ENCODE peak calls at places on chromosomes 4 and X, in eight cellular contexts. S is HCT116, K is SK-N-SH, U is HL-60, Y is A549, F is K562, B is Panc1, D is HepG2. C is an unnamed sample.

GRCh38 chr4:108433832-108434231 is 186.5 kb upstream of the RPL34 start:
- DNase-seq in D (no peak), F (no peak), U (no peak), S (no peak), K (no peak), B (no peak), Y (no peak), C (no peak)

GRCh38 chr4:42625366-42625765 is 31.5 kb downstream of the ATP8A1 start:
- DNase-seq in S (no peak), K (no peak), U (no peak), F (no peak), B (no peak), Y (no peak), D (no peak), C (no peak)

GRCh38 chr4:184807797-184808718 is 17.7 kb downstream of the ACSL1 start:
- DNase-seq in K (no peak), U (no peak), F (no peak), B (no peak), S (no peak), D (peak), Y (no peak), C (peak)

GRCh38 chr4:123349401-123350190 is 47.0 kb upstream of the SPRY1 start:
- DNase-seq in Y (no peak), D (peak), S (no peak), F (peak), K (no peak), B (no peak), U (no peak), C (no peak)

GRCh38 chr4:3530663-3531254 is 1.5 kb downstream of the LRPAP1 start:
- DNase-seq in D (no peak), B (no peak), S (no peak), U (peak), K (no peak), F (no peak), Y (no peak), C (no peak)

GRCh38 chrX:154599531-154599930 is 14.6 kb downstream of the CTAG1A start:
- DNase-seq in F (no peak), U (no peak), S (no peak), Y (no peak), B (no peak), D (no peak), K (no peak), C (no peak)

GRCh38 chr4:135353008-135353407 is 1151.4 kb upstream of the PABPC4L start:
- DNase-seq in K (no peak), S (no peak), D (no peak), F (no peak), U (no peak), B (no peak), Y (no peak), C (no peak)

GRCh38 chrX:29634516-29634915 is 580.8 kb upstream of the MAGEB2 start:
- DNase-seq in K (no peak), S (no peak), D (no peak), U (no peak), Y (no peak), F (no peak), B (no peak), C (no peak)

GRCh38 chrX:10612215-10612614 is 8.2 kb downstream of the MID1 start:
- DNase-seq in S (no peak), K (no peak), U (no peak), Y (no peak), D (no peak), F (no peak), B (no peak), C (no peak)

GRCh38 chrX:151370906-151371305 is 26.1 kb upstream of the VMA21 start:
- DNase-seq in D (peak), F (peak), S (no peak), U (no peak), B (no peak), Y (peak), K (peak), C (peak)

GRCh38 chrX:40170830-40171512 is 73.2 kb upstream of the BCOR start:
- DNase-seq in Y (no peak), F (no peak), K (no peak), U (no peak), D (no peak), B (no peak), S (no peak), C (peak)

GRCh38 chr4:25075129-25075528 is 44.4 kb upstream of the LGI2 start:
- DNase-seq in B (no peak), D (no peak), K (no peak), F (no peak), U (no peak), S (no peak), Y (no peak), C (no peak)

GRCh38 chr4:129094347-129094746 is 1.0 kb upstream of the SCLT1 start:
- DNase-seq in B (no peak), F (no peak), K (no peak), Y (no peak), D (no peak), S (no peak), U (no peak), C (no peak)

GRCh38 chrX:108437789-108438623 is at the start of gene COL4A6:
- DNase-seq in B (no peak), U (no peak), K (no peak), F (peak), S (no peak), D (peak), Y (peak), C (peak)

GRCh38 chrX:110941906-110942305 is 146.3 kb upstream of the CHRDL1 start:
- DNase-seq in D (no peak), F (no peak), Y (no peak), S (no peak), K (no peak), B (no peak), U (no peak), C (no peak)

GRCh38 chrX:100409316-100410082 is 574 bp downstream of the PCDH19 start:
- DNase-seq in B (no peak), S (no peak), K (peak), D (no peak), U (no peak), Y (no peak), F (no peak), C (peak)

GRCh38 chrX:148363836-148364235 is 136.6 kb upstream of the AFF2 start:
- DNase-seq in U (no peak), D (peak), S (no peak), B (no peak), Y (no peak), F (no peak), K (no peak), C (no peak)

GRCh38 chr4:26726655-26727387 is 133.8 kb upstream of the STIM2 start:
- DNase-seq in B (no peak), F (no peak), D (no peak), S (peak), K (no peak), U (no peak), Y (no peak), C (peak)

GRCh38 chrX:13283968-13284914 is 35.6 kb downstream of the ATXN3L start:
- DNase-seq in F (no peak), U (no peak), S (no peak), B (no peak), Y (no peak), D (no peak), K (no peak), C (peak)

GRCh38 chrX:154037754-154038153 is 18.1 kb upstream of the IRAK1 start:
- DNase-seq in F (no peak), S (no peak), U (no peak), D (peak), B (no peak), Y (no peak), K (no peak), C (no peak)

GRCh38 chr4:20487852-20488251 is 212.4 kb upstream of the PACRGL start:
- DNase-seq in Y (no peak), D (no peak), F (no peak), K (no peak), B (no peak), S (no peak), U (no peak), C (no peak)

GRCh38 chr4:174265917-174266316 is 17.6 kb downstream of the FBXO8 start:
- DNase-seq in D (no peak), K (peak), Y (no peak), U (no peak), F (no peak), S (no peak), B (no peak), C (no peak)

GRCh38 chr4:83691998-83692397 is 156.1 kb downstream of the GPAT3 start:
- DNase-seq in S (no peak), D (no peak), F (no peak), B (no peak), K (no peak), U (no peak), Y (no peak), C (no peak)

GRCh38 chrX:56795309-56795868 is 66.3 kb downstream of the NBDY start:
- DNase-seq in Y (no peak), D (no peak), F (no peak), K (peak), U (no peak), S (no peak), B (no peak), C (no peak)

GRCh38 chrX:38891641-38892413 is 90.6 kb downstream of the MID1IP1 start:
- DNase-seq in D (no peak), S (no peak), B (no peak), F (no peak), U (no peak), Y (no peak), K (no peak), C (no peak)

GRCh38 chr4:146976145-146976544 is 30.5 kb upstream of the TTC29 start:
- DNase-seq in S (no peak), Y (no peak), F (no peak), D (no peak), B (no peak), K (no peak), U (no peak), C (no peak)

GRCh38 chr4:153127773-153128494 is 76.3 kb upstream of the TRIM2 start:
- DNase-seq in U (peak), K (peak), D (peak), B (no peak), Y (peak), F (peak), S (peak), C (peak)

GRCh38 chrX:78333521-78333920 is 6.1 kb upstream of the CYSLTR1 start:
- DNase-seq in K (no peak), Y (no peak), B (no peak), S (no peak), D (no peak), U (no peak), F (no peak), C (peak)

GRCh38 chrX:47380268-47380667 is 9.9 kb downstream of the ZNF157 start:
- DNase-seq in D (peak), U (no peak), S (no peak), K (no peak), B (no peak), F (no peak), Y (no peak), C (no peak)

GRCh38 chr4:161554372-161554990 is 609.3 kb downstream of the FSTL5 start:
- DNase-seq in B (peak), U (no peak), K (no peak), S (no peak), D (no peak), F (no peak), Y (no peak), C (no peak)

GRCh38 chr4:16269742-16270522 is 43.7 kb upstream of the TAPT1 start:
- DNase-seq in S (no peak), K (no peak), F (no peak), B (no peak), U (peak), D (no peak), Y (no peak), C (no peak)

GRCh38 chrX:48919360-48919821 is 567 bp upstream of the PIM2 start:
- DNase-seq in U (no peak), Y (no peak), K (peak), F (no peak), B (no peak), S (no peak), D (no peak), C (peak)

GRCh38 chrX:140712413-140713173 is 3.0 kb downstream of the LINC00632 start:
- DNase-seq in F (no peak), K (peak), U (no peak), Y (peak), D (no peak), S (no peak), B (no peak), C (peak)

GRCh38 chrX:46626566-46626965 is 53.0 kb downstream of the CHST7 start:
- DNase-seq in Y (no peak), U (peak), F (no peak), B (no peak), K (no peak), S (no peak), D (no peak), C (no peak)

GRCh38 chr4:156255205-156255604 is 301.5 kb upstream of the CTSO start:
- DNase-seq in B (no peak), K (no peak), D (no peak), Y (no peak), F (no peak), U (no peak), S (no peak), C (no peak)

GRCh38 chr4:156248921-156249320 is 295.3 kb upstream of the CTSO start:
- DNase-seq in S (no peak), Y (no peak), K (no peak), U (no peak), D (no peak), F (no peak), B (no peak), C (no peak)

GRCh38 chr4:156255608-156256007 is 301.9 kb upstream of the CTSO start:
- DNase-seq in Y (no peak), F (no peak), B (no peak), S (no peak), D (no peak), K (no peak), U (no peak), C (no peak)

GRCh38 chr4:156251373-156252065 is 297.9 kb upstream of the CTSO start:
- DNase-seq in D (no peak), F (no peak), U (no peak), S (no peak), K (no peak), B (no peak), Y (no peak), C (no peak)

GRCh38 chr4:156252300-156253016 is 298.8 kb upstream of the CTSO start:
- DNase-seq in D (no peak), B (no peak), S (no peak), K (no peak), Y (no peak), F (no peak), U (no peak), C (no peak)
- TF ChIP-seq CTCF in D (no peak), B (no peak), S (no peak), K (no peak), Y (no peak), F (no peak), U (no peak), C (no peak)

DNA sequence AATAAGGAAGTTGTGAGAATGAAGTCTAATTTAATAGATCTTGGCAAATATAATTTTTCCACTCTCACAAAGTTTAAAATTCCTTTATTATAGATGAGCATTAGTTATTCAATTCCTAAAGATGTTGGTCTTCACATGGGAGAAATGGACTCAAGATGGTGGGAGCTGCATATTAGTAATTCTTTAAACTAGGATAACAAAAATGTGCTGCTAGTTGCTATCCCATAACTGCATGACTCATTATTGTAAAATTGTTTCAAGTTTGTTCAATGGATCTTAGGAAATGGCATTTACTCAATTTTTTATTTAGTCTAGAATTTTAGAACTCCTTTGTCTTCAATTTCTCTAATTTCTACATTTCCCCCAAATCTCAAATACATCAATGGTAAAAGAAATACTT is 155.8 kb downstream of the ATP10D start:
- DNase-seq in U (no peak), K (no peak), F (no peak), S (no peak), B (no peak), Y (no peak), D (no peak), C (no peak)
- TF ChIP-seq REST in U (no peak), K (no peak), F (no peak), S (no peak), B (no peak), Y (no peak), D (no peak), C (no peak)

GRCh38 chrX:1453390-1453783 is 678 bp upstream of the ASMTL start:
- DNase-seq in Y (peak), K (no peak), U (no peak), D (no peak), F (no peak), B (no peak), S (no peak), C (no peak)

GRCh38 chrX:1453951-1454785 is 1.5 kb upstream of the ASMTL start:
- DNase-seq in K (peak), Y (peak), S (peak), U (peak), D (peak), F (peak), B (no peak), C (peak)

GRCh38 chrX:1452497-1453389 is at the start of gene ASMTL:
- DNase-seq in S (peak), F (peak), D (peak), Y (peak), K (peak), U (peak), B (peak), C (peak)

GRCh38 chrX:1451676-1452496 is 823 bp downstream of the ASMTL start:
- DNase-seq in K (no peak), U (no peak), Y (no peak), S (no peak), D (no peak), B (no peak), F (no peak), C (no peak)

DNA sequence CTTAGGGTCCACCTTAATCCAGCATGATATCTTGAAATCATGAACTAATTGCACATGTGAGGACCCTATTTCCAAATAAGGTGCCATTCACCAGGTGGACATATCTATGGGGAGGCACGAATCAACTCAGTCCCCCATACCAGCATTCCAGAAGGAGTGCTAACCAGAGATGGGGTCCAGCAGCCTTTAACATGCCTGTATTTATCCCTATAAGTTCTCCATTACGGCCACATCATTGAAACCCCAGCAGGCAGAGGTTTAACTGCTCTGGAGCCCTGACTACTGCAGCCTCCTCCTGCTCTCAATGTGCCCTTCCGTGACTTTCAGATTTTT is 3.2 kb upstream of the ASMTL start:
- DNase-seq in U (no peak), Y (no peak), D (no peak), K (no peak), B (no peak), S (no peak), F (no peak), C (no peak)
- TF ChIP-seq CTCF in U (no peak), Y (no peak), D (no peak), K (no peak), B (no peak), S (no peak), F (no peak), C (no peak)

DNA sequence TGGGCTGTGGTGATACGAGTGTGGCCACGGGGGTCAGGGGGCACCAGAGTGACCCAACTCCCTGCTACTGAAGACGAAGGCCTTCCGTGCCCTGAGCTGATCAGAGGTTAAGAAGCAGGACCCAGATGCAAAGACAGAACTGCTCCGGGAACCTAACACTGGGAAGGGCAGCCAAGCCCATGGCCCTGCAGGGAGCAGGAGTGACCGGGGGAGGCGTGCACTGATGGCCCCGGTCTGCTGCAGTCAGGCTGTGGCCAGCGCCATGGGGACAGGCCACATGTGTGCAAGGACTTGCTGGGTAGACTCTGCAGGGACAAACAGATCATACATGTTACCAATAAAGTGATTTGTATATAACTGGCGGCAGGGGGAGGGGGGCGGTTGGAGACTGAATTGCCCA is 74.6 kb downstream of the ACOX3 start:
- DNase-seq in S (no peak), K (peak), F (no peak), Y (no peak), D (no peak), U (no peak), B (no peak), C (no peak)
- TF ChIP-seq REST in S (no peak), K (no peak), F (no peak), Y (no peak), D (no peak), U (no peak), B (no peak), C (no peak)

DNA sequence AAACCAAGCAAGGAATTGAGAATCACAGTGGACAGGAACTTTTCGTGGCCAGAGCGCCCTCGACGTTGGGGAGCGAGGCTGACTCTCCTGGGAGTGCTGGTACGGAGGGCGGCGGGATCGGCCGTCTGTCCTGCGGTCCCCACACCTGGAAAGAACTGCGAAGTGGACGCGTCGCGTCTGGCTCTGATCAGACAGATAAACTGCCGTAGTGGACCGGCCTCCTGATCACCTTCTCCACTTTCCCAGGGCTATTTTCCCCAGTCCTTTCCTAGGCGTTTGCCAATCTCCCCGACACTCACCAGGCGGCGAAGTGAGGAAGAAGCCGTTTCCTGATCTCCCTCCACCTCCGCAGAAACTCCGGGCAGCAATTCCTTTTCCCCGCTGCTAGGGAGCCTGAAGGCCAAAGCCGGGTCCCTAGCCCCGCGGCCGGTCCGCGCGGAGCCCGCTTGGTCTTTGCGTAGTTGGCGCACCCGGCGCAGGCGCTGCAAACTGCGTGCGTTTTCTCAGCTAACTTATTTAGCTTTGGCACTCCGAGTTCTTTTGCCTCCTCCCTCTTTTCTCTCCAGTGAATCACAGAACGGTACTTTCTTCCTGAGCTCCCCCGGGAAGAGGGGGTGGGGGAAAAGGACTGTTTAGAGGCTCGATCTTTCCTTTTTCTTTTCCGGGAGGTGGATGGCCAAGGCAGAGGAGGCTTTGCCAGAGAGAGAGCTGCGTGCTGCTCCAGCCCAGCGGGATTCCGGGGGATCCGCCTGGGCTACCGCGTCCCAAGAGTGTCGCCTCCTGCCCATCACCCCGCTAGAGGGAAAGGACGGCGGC is at the start of gene ARSJ:
- DNase-seq in F (no peak), D (no peak), U (no peak), S (peak), B (no peak), Y (peak), K (peak), C (peak)
- TF ChIP-seq CTCF in F (no peak), D (no peak), U (no peak), S (peak), B (no peak), Y (peak), K (peak), C (no peak)

GRCh38 chr4:4574792-4575191 is 32.9 kb upstream of the STX18 start:
- DNase-seq in Y (no peak), B (peak), F (no peak), K (no peak), S (peak), U (no peak), D (no peak), C (peak)
- TF ChIP-seq REST in Y (no peak), B (no peak), F (no peak), K (no peak), S (no peak), U (no peak), D (no peak), C (no peak)

C was measured in GM23338.